ENCODE peak calls at places on chromosomes 12 and 14, in nine cellular contexts. One of them, this sample, is unnamed.

GRCh38 chr14:64060648-64061096 is 207.9 kb downstream of the SYNE2 start:
- DNase-seq in IMR-90: no peak
- DNase-seq in AG10803: no peak
- DNase-seq in thyroid gland: no peak
- DNase-seq in heart left ventricle: no peak
- DNase-seq in uterus: no peak
- DNase-seq in CD8-positive, alpha-beta T cell: no peak
- DNase-seq in brain microvascular endothelial cell: peak
- DNase-seq in lower leg skin: no peak
- DNase-seq in this sample: peak

GRCh38 chr12:49019435-49020317 is 1.1 kb upstream of the PRKAG1 start:
- DNase-seq in uterus: peak
- DNase-seq in thyroid gland: no peak
- DNase-seq in CD8-positive, alpha-beta T cell: peak
- DNase-seq in AG10803: peak
- DNase-seq in heart left ventricle: no peak
- DNase-seq in lower leg skin: peak
- DNase-seq in IMR-90: peak
- DNase-seq in brain microvascular endothelial cell: peak
- DNase-seq in this sample: peak

GRCh38 chr14:60756847-60757246 is 22.3 kb downstream of the MNAT1 start:
- DNase-seq in CD8-positive, alpha-beta T cell: no peak
- DNase-seq in lower leg skin: no peak
- DNase-seq in thyroid gland: no peak
- DNase-seq in IMR-90: peak
- DNase-seq in brain microvascular endothelial cell: no peak
- DNase-seq in AG10803: peak
- DNase-seq in uterus: no peak
- DNase-seq in heart left ventricle: no peak
- DNase-seq in this sample: peak

GRCh38 chr14:88026890-88027289 is 22.0 kb downstream of the GPR65 start:
- DNase-seq in AG10803: no peak
- DNase-seq in brain microvascular endothelial cell: no peak
- DNase-seq in IMR-90: no peak
- DNase-seq in lower leg skin: peak
- DNase-seq in heart left ventricle: no peak
- DNase-seq in thyroid gland: no peak
- DNase-seq in CD8-positive, alpha-beta T cell: no peak
- DNase-seq in uterus: no peak
- DNase-seq in this sample: no peak

GRCh38 chr12:71665109-71665476 is 992 bp downstream of the THAP2 start:
- DNase-seq in IMR-90: no peak
- DNase-seq in lower leg skin: no peak
- DNase-seq in CD8-positive, alpha-beta T cell: no peak
- DNase-seq in AG10803: no peak
- DNase-seq in thyroid gland: no peak
- DNase-seq in heart left ventricle: no peak
- DNase-seq in uterus: no peak
- DNase-seq in brain microvascular endothelial cell: no peak
- DNase-seq in this sample: no peak

GRCh38 chr14:52473557-52473956 is 78.7 kb downstream of the TXNDC16 start:
- DNase-seq in IMR-90: peak
- DNase-seq in lower leg skin: no peak
- DNase-seq in AG10803: peak
- DNase-seq in thyroid gland: no peak
- DNase-seq in CD8-positive, alpha-beta T cell: no peak
- DNase-seq in heart left ventricle: no peak
- DNase-seq in brain microvascular endothelial cell: no peak
- DNase-seq in uterus: no peak
- DNase-seq in this sample: peak

GRCh38 chr12:101051151-101051550 is 158.9 kb downstream of the SLC5A8 start:
- DNase-seq in thyroid gland: no peak
- DNase-seq in lower leg skin: no peak
- DNase-seq in uterus: no peak
- DNase-seq in CD8-positive, alpha-beta T cell: no peak
- DNase-seq in brain microvascular endothelial cell: no peak
- DNase-seq in AG10803: peak
- DNase-seq in IMR-90: no peak
- DNase-seq in heart left ventricle: no peak
- DNase-seq in this sample: peak

GRCh38 chr12:64780220-64780530 is 21.0 kb upstream of the GNS start:
- DNase-seq in heart left ventricle: no peak
- DNase-seq in lower leg skin: no peak
- DNase-seq in IMR-90: no peak
- DNase-seq in uterus: no peak
- DNase-seq in AG10803: no peak
- DNase-seq in brain microvascular endothelial cell: no peak
- DNase-seq in thyroid gland: no peak
- DNase-seq in CD8-positive, alpha-beta T cell: no peak
- DNase-seq in this sample: no peak

GRCh38 chr12:11973396-11973795 is 97.3 kb upstream of the BCL2L14 start:
- DNase-seq in brain microvascular endothelial cell: no peak
- DNase-seq in thyroid gland: peak
- DNase-seq in IMR-90: no peak
- DNase-seq in lower leg skin: no peak
- DNase-seq in uterus: no peak
- DNase-seq in AG10803: no peak
- DNase-seq in CD8-positive, alpha-beta T cell: no peak
- DNase-seq in heart left ventricle: no peak
- DNase-seq in this sample: no peak

GRCh38 chr12:12839886-12840285 is 26.7 kb downstream of the DDX47 start:
- DNase-seq in brain microvascular endothelial cell: peak
- DNase-seq in uterus: no peak
- DNase-seq in thyroid gland: no peak
- DNase-seq in lower leg skin: peak
- DNase-seq in IMR-90: peak
- DNase-seq in heart left ventricle: no peak
- DNase-seq in CD8-positive, alpha-beta T cell: no peak
- DNase-seq in AG10803: peak
- DNase-seq in this sample: peak

GRCh38 chr14:98897605-98898309 is 374.2 kb downstream of the BCL11B start:
- DNase-seq in IMR-90: no peak
- DNase-seq in CD8-positive, alpha-beta T cell: no peak
- DNase-seq in heart left ventricle: no peak
- DNase-seq in uterus: no peak
- DNase-seq in lower leg skin: no peak
- DNase-seq in thyroid gland: no peak
- DNase-seq in brain microvascular endothelial cell: no peak
- DNase-seq in AG10803: no peak
- DNase-seq in this sample: no peak

GRCh38 chr12:49274396-49275069 is 9.7 kb downstream of the TUBA1C start:
- DNase-seq in CD8-positive, alpha-beta T cell: no peak
- DNase-seq in uterus: no peak
- DNase-seq in heart left ventricle: peak
- DNase-seq in AG10803: no peak
- DNase-seq in brain microvascular endothelial cell: no peak
- DNase-seq in thyroid gland: no peak
- DNase-seq in IMR-90: no peak
- DNase-seq in lower leg skin: no peak
- DNase-seq in this sample: no peak

GRCh38 chr14:52124791-52125661 is 56.2 kb upstream of the NID2 start:
- DNase-seq in IMR-90: peak
- DNase-seq in AG10803: peak
- DNase-seq in lower leg skin: no peak
- DNase-seq in thyroid gland: no peak
- DNase-seq in CD8-positive, alpha-beta T cell: no peak
- DNase-seq in brain microvascular endothelial cell: peak
- DNase-seq in heart left ventricle: peak
- DNase-seq in uterus: no peak
- DNase-seq in this sample: peak

GRCh38 chr14:56359245-56359644 is 220.4 kb upstream of the TMEM260 start:
- DNase-seq in thyroid gland: no peak
- DNase-seq in brain microvascular endothelial cell: no peak
- DNase-seq in heart left ventricle: no peak
- DNase-seq in AG10803: no peak
- DNase-seq in CD8-positive, alpha-beta T cell: no peak
- DNase-seq in IMR-90: no peak
- DNase-seq in lower leg skin: no peak
- DNase-seq in uterus: no peak
- DNase-seq in this sample: no peak

GRCh38 chr14:49971156-49972141 is 78.6 kb downstream of the ARF6 start:
- DNase-seq in uterus: no peak
- DNase-seq in heart left ventricle: no peak
- DNase-seq in IMR-90: peak
- DNase-seq in brain microvascular endothelial cell: no peak
- DNase-seq in CD8-positive, alpha-beta T cell: peak
- DNase-seq in AG10803: peak
- DNase-seq in thyroid gland: no peak
- DNase-seq in lower leg skin: peak
- DNase-seq in this sample: no peak

GRCh38 chr14:32809255-32809654 is 129.4 kb upstream of the NPAS3 start:
- DNase-seq in brain microvascular endothelial cell: no peak
- DNase-seq in CD8-positive, alpha-beta T cell: no peak
- DNase-seq in thyroid gland: no peak
- DNase-seq in AG10803: no peak
- DNase-seq in IMR-90: no peak
- DNase-seq in uterus: no peak
- DNase-seq in lower leg skin: no peak
- DNase-seq in heart left ventricle: no peak
- DNase-seq in this sample: no peak

GRCh38 chr14:51650721-51651387 is 856 bp upstream of the FRMD6 start:
- DNase-seq in brain microvascular endothelial cell: no peak
- DNase-seq in uterus: peak
- DNase-seq in CD8-positive, alpha-beta T cell: no peak
- DNase-seq in thyroid gland: peak
- DNase-seq in IMR-90: no peak
- DNase-seq in heart left ventricle: peak
- DNase-seq in AG10803: no peak
- DNase-seq in lower leg skin: peak
- DNase-seq in this sample: peak

GRCh38 chr14:51454351-51454750 is 197.4 kb upstream of the FRMD6 start:
- DNase-seq in uterus: no peak
- DNase-seq in thyroid gland: no peak
- DNase-seq in brain microvascular endothelial cell: no peak
- DNase-seq in heart left ventricle: no peak
- DNase-seq in AG10803: no peak
- DNase-seq in CD8-positive, alpha-beta T cell: no peak
- DNase-seq in IMR-90: no peak
- DNase-seq in lower leg skin: no peak
- DNase-seq in this sample: peak

GRCh38 chr12:69756088-69756731 is 17.6 kb downstream of the RAB3IP start:
- DNase-seq in IMR-90: no peak
- DNase-seq in CD8-positive, alpha-beta T cell: no peak
- DNase-seq in brain microvascular endothelial cell: no peak
- DNase-seq in thyroid gland: no peak
- DNase-seq in heart left ventricle: no peak
- DNase-seq in lower leg skin: no peak
- DNase-seq in AG10803: no peak
- DNase-seq in uterus: no peak
- DNase-seq in this sample: no peak

GRCh38 chr14:64279719-64280668 is 14.2 kb downstream of the ESR2 start:
- DNase-seq in CD8-positive, alpha-beta T cell: no peak
- DNase-seq in thyroid gland: no peak
- DNase-seq in AG10803: no peak
- DNase-seq in lower leg skin: no peak
- DNase-seq in uterus: peak
- DNase-seq in brain microvascular endothelial cell: peak
- DNase-seq in heart left ventricle: no peak
- DNase-seq in IMR-90: peak
- DNase-seq in this sample: no peak

GRCh38 chr14:49881296-49882006 is 11.4 kb upstream of the ARF6 start:
- DNase-seq in CD8-positive, alpha-beta T cell: no peak
- DNase-seq in uterus: no peak
- DNase-seq in AG10803: no peak
- DNase-seq in heart left ventricle: no peak
- DNase-seq in brain microvascular endothelial cell: no peak
- DNase-seq in IMR-90: no peak
- DNase-seq in thyroid gland: no peak
- DNase-seq in lower leg skin: no peak
- DNase-seq in this sample: no peak

GRCh38 chr12:51219345-51219744 is 1.5 kb upstream of the POU6F1 start:
- DNase-seq in IMR-90: no peak
- DNase-seq in AG10803: no peak
- DNase-seq in brain microvascular endothelial cell: no peak
- DNase-seq in lower leg skin: no peak
- DNase-seq in CD8-positive, alpha-beta T cell: no peak
- DNase-seq in thyroid gland: no peak
- DNase-seq in heart left ventricle: no peak
- DNase-seq in uterus: no peak
- DNase-seq in this sample: no peak
- H3K4me3 ChIP-seq in IMR-90: no peak
- H3K4me3 ChIP-seq in AG10803: no peak
- H3K4me3 ChIP-seq in brain microvascular endothelial cell: no peak
- H3K4me3 ChIP-seq in lower leg skin: no peak
- H3K4me3 ChIP-seq in CD8-positive, alpha-beta T cell: no peak
- H3K4me3 ChIP-seq in thyroid gland: no peak
- H3K4me3 ChIP-seq in heart left ventricle: no peak
- H3K4me3 ChIP-seq in uterus: no peak
- H3K4me3 ChIP-seq in this sample: no peak

GRCh38 chr12:85468356-85469157 is 188.5 kb downstream of the ALX1 start:
- DNase-seq in CD8-positive, alpha-beta T cell: no peak
- DNase-seq in AG10803: peak
- DNase-seq in IMR-90: peak
- DNase-seq in brain microvascular endothelial cell: peak
- DNase-seq in thyroid gland: peak
- DNase-seq in heart left ventricle: no peak
- DNase-seq in uterus: no peak
- DNase-seq in lower leg skin: no peak
- DNase-seq in this sample: peak
- H3K4me3 ChIP-seq in CD8-positive, alpha-beta T cell: no peak
- H3K4me3 ChIP-seq in AG10803: peak
- H3K4me3 ChIP-seq in IMR-90: peak
- H3K4me3 ChIP-seq in brain microvascular endothelial cell: peak
- H3K4me3 ChIP-seq in thyroid gland: peak
- H3K4me3 ChIP-seq in heart left ventricle: peak
- H3K4me3 ChIP-seq in uterus: peak
- H3K4me3 ChIP-seq in lower leg skin: no peak
- H3K4me3 ChIP-seq in this sample: peak

DNA sequence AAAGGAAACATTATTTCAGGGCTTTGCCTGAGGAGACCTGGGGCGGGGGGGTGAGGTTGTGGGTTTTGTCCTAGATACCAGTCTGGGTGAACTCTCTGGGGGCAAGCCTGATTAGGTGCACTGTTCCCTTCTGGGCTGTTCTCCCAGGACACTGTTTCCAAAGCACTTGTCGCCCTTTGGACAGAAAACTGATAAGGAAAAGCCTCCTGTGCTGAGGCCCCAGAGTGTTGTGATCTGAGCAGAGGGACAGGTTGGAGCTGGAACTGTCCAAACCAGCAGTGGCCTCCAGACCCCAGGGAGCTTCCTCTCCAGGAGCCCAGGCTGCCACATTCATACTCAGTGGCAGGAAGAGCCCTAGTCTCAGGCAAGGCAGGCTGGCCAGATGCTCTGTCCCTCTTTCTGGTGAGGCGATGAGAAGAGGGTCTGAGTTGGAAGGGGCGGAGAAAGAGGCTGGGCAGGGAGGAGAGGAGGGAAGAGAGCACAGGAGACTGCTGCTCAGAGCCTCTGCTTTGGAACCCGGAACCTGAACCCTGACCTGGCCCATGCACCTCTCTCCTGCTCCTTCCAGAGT is 1.9 kb downstream of the GALNT16 start:
- DNase-seq in uterus: no peak
- DNase-seq in lower leg skin: no peak
- DNase-seq in heart left ventricle: peak
- DNase-seq in thyroid gland: no peak
- DNase-seq in IMR-90: peak
- DNase-seq in brain microvascular endothelial cell: no peak
- DNase-seq in AG10803: no peak
- DNase-seq in CD8-positive, alpha-beta T cell: no peak
- DNase-seq in this sample: peak
- H3K4me3 ChIP-seq in uterus: peak
- H3K4me3 ChIP-seq in lower leg skin: no peak
- H3K4me3 ChIP-seq in heart left ventricle: peak
- H3K4me3 ChIP-seq in thyroid gland: no peak
- H3K4me3 ChIP-seq in IMR-90: no peak
- H3K4me3 ChIP-seq in brain microvascular endothelial cell: no peak
- H3K4me3 ChIP-seq in AG10803: no peak
- H3K4me3 ChIP-seq in CD8-positive, alpha-beta T cell: peak
- H3K4me3 ChIP-seq in this sample: no peak

GRCh38 chr12:50506753-50507473 is 2.1 kb downstream of the DIP2B start:
- DNase-seq in lower leg skin: no peak
- DNase-seq in heart left ventricle: no peak
- DNase-seq in AG10803: no peak
- DNase-seq in IMR-90: no peak
- DNase-seq in CD8-positive, alpha-beta T cell: no peak
- DNase-seq in uterus: no peak
- DNase-seq in brain microvascular endothelial cell: no peak
- DNase-seq in thyroid gland: no peak
- DNase-seq in this sample: no peak
- H3K4me3 ChIP-seq in lower leg skin: no peak
- H3K4me3 ChIP-seq in heart left ventricle: no peak
- H3K4me3 ChIP-seq in AG10803: peak
- H3K4me3 ChIP-seq in IMR-90: no peak
- H3K4me3 ChIP-seq in CD8-positive, alpha-beta T cell: no peak
- H3K4me3 ChIP-seq in uterus: no peak
- H3K4me3 ChIP-seq in brain microvascular endothelial cell: no peak
- H3K4me3 ChIP-seq in thyroid gland: no peak
- H3K4me3 ChIP-seq in this sample: peak